ENCODE peak calls at places on chromosomes 1 and 21, in nine cellular contexts. One of them, this sample, is unnamed.

GRCh38 chr1:7687411-7687810 is 83.7 kb upstream of the VAMP3 start:
- DNase-seq in sigmoid colon: no peak
- DNase-seq in transverse colon: no peak
- DNase-seq in GM23338: no peak
- DNase-seq in breast epithelium: no peak
- DNase-seq in HepG2: no peak
- DNase-seq in stomach: no peak
- DNase-seq in SK-N-SH: no peak
- DNase-seq in HL-60: no peak
- DNase-seq in this sample: no peak

GRCh38 chr1:247407180-247407616 is 8.8 kb upstream of the NLRP3 start:
- DNase-seq in sigmoid colon: peak
- DNase-seq in transverse colon: peak
- DNase-seq in GM23338: no peak
- DNase-seq in breast epithelium: no peak
- DNase-seq in HepG2: no peak
- DNase-seq in stomach: peak
- DNase-seq in SK-N-SH: no peak
- DNase-seq in HL-60: peak
- DNase-seq in this sample: no peak

GRCh38 chr21:42562258-42562657 is 48.6 kb downstream of the SLC37A1 start:
- DNase-seq in sigmoid colon: no peak
- DNase-seq in transverse colon: peak
- DNase-seq in GM23338: no peak
- DNase-seq in breast epithelium: no peak
- DNase-seq in HepG2: peak
- DNase-seq in stomach: no peak
- DNase-seq in SK-N-SH: no peak
- DNase-seq in HL-60: no peak
- DNase-seq in this sample: no peak

GRCh38 chr1:209202826-209203439 is 380.6 kb upstream of the CAMK1G start:
- DNase-seq in sigmoid colon: no peak
- DNase-seq in transverse colon: no peak
- DNase-seq in GM23338: peak
- DNase-seq in breast epithelium: no peak
- DNase-seq in HepG2: peak
- DNase-seq in stomach: no peak
- DNase-seq in SK-N-SH: peak
- DNase-seq in HL-60: peak
- DNase-seq in this sample: peak

GRCh38 chr1:207891148-207891547 is 19.8 kb downstream of the CD34 start:
- DNase-seq in sigmoid colon: no peak
- DNase-seq in transverse colon: no peak
- DNase-seq in GM23338: no peak
- DNase-seq in breast epithelium: no peak
- DNase-seq in HepG2: no peak
- DNase-seq in stomach: peak
- DNase-seq in SK-N-SH: no peak
- DNase-seq in HL-60: no peak
- DNase-seq in this sample: no peak

GRCh38 chr1:81158592-81158991 is 642.1 kb upstream of the ADGRL2 start:
- DNase-seq in sigmoid colon: no peak
- DNase-seq in transverse colon: no peak
- DNase-seq in GM23338: no peak
- DNase-seq in breast epithelium: no peak
- DNase-seq in HepG2: no peak
- DNase-seq in stomach: no peak
- DNase-seq in SK-N-SH: peak
- DNase-seq in HL-60: no peak
- DNase-seq in this sample: no peak

GRCh38 chr21:37758997-37759396 is 157.3 kb downstream of the KCNJ6 start:
- DNase-seq in sigmoid colon: no peak
- DNase-seq in transverse colon: peak
- DNase-seq in GM23338: peak
- DNase-seq in breast epithelium: no peak
- DNase-seq in HepG2: peak
- DNase-seq in stomach: peak
- DNase-seq in SK-N-SH: peak
- DNase-seq in HL-60: peak
- DNase-seq in this sample: peak

GRCh38 chr1:52600533-52601179 is 1.5 kb upstream of the GPX7 start:
- DNase-seq in sigmoid colon: no peak
- DNase-seq in transverse colon: no peak
- DNase-seq in GM23338: no peak
- DNase-seq in breast epithelium: no peak
- DNase-seq in HepG2: peak
- DNase-seq in stomach: no peak
- DNase-seq in SK-N-SH: no peak
- DNase-seq in HL-60: no peak
- DNase-seq in this sample: no peak

GRCh38 chr1:167059045-167059728 is 31.0 kb downstream of the GPA33 start:
- DNase-seq in sigmoid colon: peak
- DNase-seq in transverse colon: peak
- DNase-seq in GM23338: peak
- DNase-seq in breast epithelium: peak
- DNase-seq in HepG2: peak
- DNase-seq in stomach: peak
- DNase-seq in SK-N-SH: peak
- DNase-seq in HL-60: peak
- DNase-seq in this sample: peak

GRCh38 chr1:17485280-17485679 is 45.8 kb upstream of the RCC2 start:
- DNase-seq in sigmoid colon: no peak
- DNase-seq in transverse colon: no peak
- DNase-seq in GM23338: peak
- DNase-seq in breast epithelium: no peak
- DNase-seq in HepG2: no peak
- DNase-seq in stomach: peak
- DNase-seq in SK-N-SH: no peak
- DNase-seq in HL-60: peak
- DNase-seq in this sample: no peak

GRCh38 chr1:21261551-21262281 is 28.5 kb downstream of the ECE1 start:
- DNase-seq in sigmoid colon: peak
- DNase-seq in transverse colon: peak
- DNase-seq in GM23338: peak
- DNase-seq in breast epithelium: peak
- DNase-seq in HepG2: no peak
- DNase-seq in stomach: peak
- DNase-seq in SK-N-SH: peak
- DNase-seq in HL-60: peak
- DNase-seq in this sample: no peak

GRCh38 chr1:77322061-77322900 is 40.5 kb downstream of the AK5 start:
- DNase-seq in sigmoid colon: no peak
- DNase-seq in transverse colon: no peak
- DNase-seq in GM23338: peak
- DNase-seq in breast epithelium: no peak
- DNase-seq in HepG2: peak
- DNase-seq in stomach: no peak
- DNase-seq in SK-N-SH: no peak
- DNase-seq in HL-60: no peak
- DNase-seq in this sample: no peak

GRCh38 chr1:17711577-17711910 is 43.6 kb upstream of the ACTL8 start:
- DNase-seq in sigmoid colon: no peak
- DNase-seq in transverse colon: no peak
- DNase-seq in GM23338: no peak
- DNase-seq in breast epithelium: no peak
- DNase-seq in HepG2: no peak
- DNase-seq in stomach: no peak
- DNase-seq in SK-N-SH: no peak
- DNase-seq in HL-60: no peak
- DNase-seq in this sample: no peak

GRCh38 chr1:246567258-246568235 is 1.3 kb downstream of the CNST start:
- DNase-seq in sigmoid colon: no peak
- DNase-seq in transverse colon: no peak
- DNase-seq in GM23338: peak
- DNase-seq in breast epithelium: no peak
- DNase-seq in HepG2: peak
- DNase-seq in stomach: no peak
- DNase-seq in SK-N-SH: peak
- DNase-seq in HL-60: no peak
- DNase-seq in this sample: no peak

GRCh38 chr1:30708361-30708728 is 15.0 kb downstream of the MATN1 start:
- DNase-seq in sigmoid colon: no peak
- DNase-seq in transverse colon: no peak
- DNase-seq in GM23338: no peak
- DNase-seq in breast epithelium: no peak
- DNase-seq in HepG2: no peak
- DNase-seq in stomach: no peak
- DNase-seq in SK-N-SH: no peak
- DNase-seq in HL-60: no peak
- DNase-seq in this sample: no peak

GRCh38 chr1:43270421-43271095 is 775 bp downstream of the TMEM125 start:
- DNase-seq in sigmoid colon: peak
- DNase-seq in transverse colon: peak
- DNase-seq in GM23338: peak
- DNase-seq in breast epithelium: peak
- DNase-seq in HepG2: no peak
- DNase-seq in stomach: peak
- DNase-seq in SK-N-SH: peak
- DNase-seq in HL-60: no peak
- DNase-seq in this sample: peak

GRCh38 chr1:93448292-93448982 is 519 bp downstream of the FNBP1L start:
- DNase-seq in sigmoid colon: peak
- DNase-seq in transverse colon: peak
- DNase-seq in GM23338: peak
- DNase-seq in breast epithelium: peak
- DNase-seq in HepG2: peak
- DNase-seq in stomach: peak
- DNase-seq in SK-N-SH: peak
- DNase-seq in HL-60: no peak
- DNase-seq in this sample: peak

GRCh38 chr1:93450331-93450730 is 2.4 kb downstream of the FNBP1L start:
- DNase-seq in sigmoid colon: no peak
- DNase-seq in transverse colon: no peak
- DNase-seq in GM23338: no peak
- DNase-seq in breast epithelium: no peak
- DNase-seq in HepG2: no peak
- DNase-seq in stomach: no peak
- DNase-seq in SK-N-SH: no peak
- DNase-seq in HL-60: no peak
- DNase-seq in this sample: no peak

GRCh38 chr1:93448983-93449805 is 1.3 kb downstream of the FNBP1L start:
- DNase-seq in sigmoid colon: no peak
- DNase-seq in transverse colon: peak
- DNase-seq in GM23338: peak
- DNase-seq in breast epithelium: peak
- DNase-seq in HepG2: peak
- DNase-seq in stomach: peak
- DNase-seq in SK-N-SH: peak
- DNase-seq in HL-60: no peak
- DNase-seq in this sample: peak

GRCh38 chr1:93446837-93447451 is 974 bp upstream of the FNBP1L start:
- DNase-seq in sigmoid colon: peak
- DNase-seq in transverse colon: peak
- DNase-seq in GM23338: peak
- DNase-seq in breast epithelium: peak
- DNase-seq in HepG2: peak
- DNase-seq in stomach: peak
- DNase-seq in SK-N-SH: no peak
- DNase-seq in HL-60: peak
- DNase-seq in this sample: peak

GRCh38 chr1:93447481-93448291 is at the start of gene FNBP1L:
- DNase-seq in sigmoid colon: peak
- DNase-seq in transverse colon: peak
- DNase-seq in GM23338: peak
- DNase-seq in breast epithelium: peak
- DNase-seq in HepG2: peak
- DNase-seq in stomach: peak
- DNase-seq in SK-N-SH: peak
- DNase-seq in HL-60: peak
- DNase-seq in this sample: peak
- TF ChIP-seq POLR2AphosphoS5 in sigmoid colon: peak
- TF ChIP-seq POLR2AphosphoS5 in transverse colon: peak
- TF ChIP-seq POLR2AphosphoS5 in GM23338: peak
- TF ChIP-seq POLR2AphosphoS5 in breast epithelium: no peak
- TF ChIP-seq POLR2AphosphoS5 in HepG2: peak
- TF ChIP-seq POLR2AphosphoS5 in stomach: peak
- TF ChIP-seq POLR2AphosphoS5 in SK-N-SH: peak
- TF ChIP-seq POLR2AphosphoS5 in HL-60: no peak
- TF ChIP-seq POLR2AphosphoS5 in this sample: peak

DNA sequence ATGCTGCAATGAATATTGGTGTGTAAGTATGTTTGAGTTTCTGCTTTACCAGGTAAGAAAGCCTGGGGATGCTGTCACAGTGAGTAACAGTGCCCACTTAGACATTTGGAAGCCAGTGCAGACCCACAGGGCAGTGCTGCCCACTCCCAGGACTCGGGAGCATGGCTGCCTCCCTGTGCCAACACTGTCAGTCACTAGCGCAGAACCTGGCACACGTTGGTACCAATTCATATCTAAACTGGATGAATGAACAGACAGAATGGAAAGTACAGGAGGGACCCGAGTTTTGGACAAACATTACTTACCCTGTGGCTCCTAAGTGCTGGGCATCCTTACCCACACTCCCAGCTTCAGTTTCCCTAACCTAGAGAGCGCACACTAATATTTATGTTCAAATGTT is 1.6 kb upstream of the EVA1C start:
- DNase-seq in sigmoid colon: no peak
- DNase-seq in transverse colon: no peak
- DNase-seq in GM23338: no peak
- DNase-seq in breast epithelium: no peak
- DNase-seq in HepG2: no peak
- DNase-seq in stomach: peak
- DNase-seq in SK-N-SH: no peak
- DNase-seq in HL-60: no peak
- DNase-seq in this sample: no peak
- H3K4me3 ChIP-seq in sigmoid colon: peak
- H3K4me3 ChIP-seq in transverse colon: peak
- H3K4me3 ChIP-seq in GM23338: peak
- H3K4me3 ChIP-seq in breast epithelium: peak
- H3K4me3 ChIP-seq in HepG2: no peak
- H3K4me3 ChIP-seq in stomach: peak
- H3K4me3 ChIP-seq in SK-N-SH: peak
- H3K4me3 ChIP-seq in HL-60: no peak
- H3K4me3 ChIP-seq in this sample: peak

GRCh38 chr1:182484067-182484466 is 34.1 kb downstream of the RGSL1 start:
- DNase-seq in sigmoid colon: no peak
- DNase-seq in transverse colon: no peak
- DNase-seq in GM23338: no peak
- DNase-seq in breast epithelium: no peak
- DNase-seq in HepG2: no peak
- DNase-seq in stomach: no peak
- DNase-seq in SK-N-SH: no peak
- DNase-seq in HL-60: no peak
- DNase-seq in this sample: no peak
- TF ChIP-seq POLR2AphosphoS5 in sigmoid colon: no peak
- TF ChIP-seq POLR2AphosphoS5 in transverse colon: no peak
- TF ChIP-seq POLR2AphosphoS5 in GM23338: no peak
- TF ChIP-seq POLR2AphosphoS5 in breast epithelium: no peak
- TF ChIP-seq POLR2AphosphoS5 in HepG2: no peak
- TF ChIP-seq POLR2AphosphoS5 in stomach: no peak
- TF ChIP-seq POLR2AphosphoS5 in SK-N-SH: no peak
- TF ChIP-seq POLR2AphosphoS5 in HL-60: no peak
- TF ChIP-seq POLR2AphosphoS5 in this sample: no peak

DNA sequence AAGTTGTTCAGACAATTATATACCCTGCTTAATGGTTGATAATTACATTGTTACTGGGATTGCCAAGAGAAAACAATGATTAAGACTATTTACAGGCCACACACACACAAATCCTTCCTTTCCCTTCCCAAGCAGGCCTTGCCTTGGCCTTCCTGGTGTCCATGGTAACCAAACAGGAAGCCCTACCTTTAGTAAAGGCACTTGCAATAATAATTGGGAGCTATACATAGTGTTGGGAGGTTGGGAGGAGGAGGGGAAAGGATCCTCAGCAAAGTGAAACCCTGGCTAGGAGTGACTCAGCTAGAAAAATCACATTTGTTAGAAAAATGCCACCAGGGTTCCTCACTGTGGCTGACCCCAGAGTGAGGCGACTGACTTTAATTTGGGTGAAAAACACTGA is 122.3 kb upstream of the ADAR start:
- DNase-seq in sigmoid colon: no peak
- DNase-seq in transverse colon: no peak
- DNase-seq in GM23338: peak
- DNase-seq in breast epithelium: no peak
- DNase-seq in HepG2: no peak
- DNase-seq in stomach: no peak
- DNase-seq in SK-N-SH: no peak
- DNase-seq in HL-60: no peak
- DNase-seq in this sample: no peak
- H3K4me3 ChIP-seq in sigmoid colon: no peak
- H3K4me3 ChIP-seq in transverse colon: no peak
- H3K4me3 ChIP-seq in GM23338: no peak
- H3K4me3 ChIP-seq in breast epithelium: no peak
- H3K4me3 ChIP-seq in HepG2: no peak
- H3K4me3 ChIP-seq in stomach: no peak
- H3K4me3 ChIP-seq in SK-N-SH: no peak
- H3K4me3 ChIP-seq in HL-60: no peak
- H3K4me3 ChIP-seq in this sample: no peak

This sample was measured in prostate gland.